ENCODE peak calls at places on chromosomes 1 and 21, in eight cellular contexts. O is stomach; N is psoas muscle; V is neural progenitor cell; Q is Peyer's patch; R is CD4-positive, alpha-beta T cell; S is thoracic aorta; A is lung. D is an unnamed sample.

GRCh38 chr1:208528577-208529240 is 284.5 kb upstream of the PLXNA2 start:
- DNase-seq in O (no peak), N (no peak), V (no peak), Q (no peak), R (no peak), S (no peak), A (peak; percentile 27), D (no peak)

GRCh38 chr1:84083321-84083720 is 60.8 kb upstream of the PRKACB start:
- DNase-seq in O (no peak), N (no peak), V (no peak), Q (no peak), R (no peak), S (no peak), A (no peak), D (no peak)

GRCh38 chr1:202343652-202344349 is 2.1 kb upstream of the UBE2T start:
- DNase-seq in O (no peak), N (no peak), V (peak; percentile 66), Q (no peak), R (no peak), S (no peak), A (no peak), D (no peak)

GRCh38 chr1:75123756-75124155 is 10.4 kb upstream of the LHX8 start:
- DNase-seq in O (no peak), N (no peak), V (no peak), Q (no peak), R (no peak), S (no peak), A (no peak), D (no peak)

GRCh38 chr21:36509966-36510742 is 30.2 kb upstream of the CLDN14 start:
- DNase-seq in O (peak; percentile 89), N (no peak), V (no peak), Q (no peak), R (no peak), S (no peak), A (peak; percentile 67), D (peak; percentile 88)

GRCh38 chr1:29272171-29272907 is 36.0 kb downstream of the PTPRU start:
- DNase-seq in O (peak; percentile 13), N (no peak), V (peak; percentile 65), Q (no peak), R (no peak), S (no peak), A (no peak), D (no peak)

GRCh38 chr1:109643385-109644230 is 12.3 kb upstream of the GSTM4 start:
- DNase-seq in O (peak; percentile 90), N (peak; percentile 85), V (peak; percentile 92), Q (peak; percentile 83), R (peak; percentile 82), S (no peak), A (peak; percentile 88), D (peak; percentile 85)

GRCh38 chr1:3658231-3658615 is 5.9 kb downstream of the TP73 start:
- DNase-seq in O (no peak), N (no peak), V (no peak), Q (no peak), R (no peak), S (no peak), A (no peak), D (peak; percentile 10)

GRCh38 chr21:26118928-26119540 is 51.5 kb downstream of the APP start:
- DNase-seq in O (no peak), N (no peak), V (no peak), Q (no peak), R (no peak), S (no peak), A (no peak), D (no peak)

GRCh38 chr1:247146671-247147070 is 25.1 kb downstream of the ZNF124 start:
- DNase-seq in O (no peak), N (no peak), V (peak; percentile 3), Q (no peak), R (no peak), S (no peak), A (no peak), D (no peak)

GRCh38 chr1:247147781-247148180 is 24.0 kb downstream of the ZNF124 start:
- DNase-seq in O (no peak), N (no peak), V (no peak), Q (no peak), R (no peak), S (no peak), A (no peak), D (no peak)

DNA sequence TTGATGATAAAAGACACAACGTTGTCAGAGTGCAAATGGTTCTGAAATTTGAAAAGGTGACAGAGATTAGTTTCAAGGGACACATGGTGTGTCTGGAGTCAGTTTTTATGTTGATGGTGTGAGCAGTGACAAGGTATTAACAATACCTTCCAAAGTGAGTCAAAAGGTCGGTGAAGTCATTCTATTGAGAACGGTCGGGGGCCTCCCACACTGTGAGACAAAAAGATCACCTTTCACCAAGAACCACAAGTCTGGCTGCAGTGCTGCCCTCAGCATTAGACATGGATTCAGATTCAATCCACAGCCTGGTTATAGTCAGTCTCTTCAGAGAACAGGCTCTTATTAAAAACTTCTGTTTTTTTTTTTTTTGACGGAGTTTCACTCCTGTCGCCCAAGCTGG is 26.5 kb downstream of the ZNF124 start:
- DNase-seq in O (no peak), N (no peak), V (no peak), Q (no peak), R (no peak), S (no peak), A (no peak), D (no peak)
- H3K9me3 ChIP-seq in O (peaks cover 99% of the 10 kb centered on the region), N (peaks cover 53% of the 10 kb centered on the region), V (no peaks in the 10 kb centered on the region), Q (peaks cover 24% of the 10 kb centered on the region), R (peaks cover 92% of the 10 kb centered on the region), S (peaks cover 80% of the 10 kb centered on the region), A (peaks cover 10% of the 10 kb centered on the region), D (peaks cover 80% of the 10 kb centered on the region)

DNA sequence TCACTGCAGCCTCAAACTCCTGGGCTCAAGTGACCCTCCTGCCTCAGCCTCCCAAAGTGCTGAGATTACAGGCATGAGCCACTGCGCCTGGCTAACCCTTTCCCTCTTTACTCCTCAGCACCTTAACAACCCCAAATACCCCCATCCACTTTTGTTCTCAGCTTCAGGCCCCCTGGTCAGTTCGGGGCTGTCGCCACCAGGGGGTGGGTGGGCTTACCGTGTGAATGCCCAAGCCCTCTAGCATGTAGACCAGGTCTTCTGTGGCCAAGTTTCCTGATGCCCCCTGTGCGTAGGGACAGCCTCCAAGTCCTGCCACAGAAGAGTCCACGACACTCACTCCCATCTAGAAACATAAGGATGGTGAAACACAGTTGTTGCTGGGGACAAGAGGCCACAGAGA is 3.6 kb upstream of the GALE start:
- DNase-seq in O (no peak), N (no peak), V (no peak), Q (no peak), R (no peak), S (no peak), A (no peak), D (no peak)
- TF ChIP-seq CTCF in O (no peak), N (no peak), V (no peak), Q (no peak), R (no peak), S (no peak), A (no peak), D (no peak)

GRCh38 chr1:58763214-58763613 is 20.6 kb downstream of the JUN start:
- DNase-seq in O (no peak), N (no peak), V (no peak), Q (no peak), R (no peak), S (no peak), A (no peak), D (no peak)
- H3K9me3 ChIP-seq in O (no peaks in the 10 kb centered on the region), N (no peaks in the 10 kb centered on the region), V (no peaks in the 10 kb centered on the region), Q (no peaks in the 10 kb centered on the region), R (no peaks in the 10 kb centered on the region), S (no peaks in the 10 kb centered on the region), A (no peaks in the 10 kb centered on the region), D (no peaks in the 10 kb centered on the region)

GRCh38 chr1:214823311-214824117 is 220.5 kb downstream of the CENPF start:
- DNase-seq in O (no peak), N (no peak), V (no peak), Q (no peak), R (no peak), S (no peak), A (no peak), D (no peak)
- TF ChIP-seq CTCF in O (no peak), N (no peak), V (peak; percentile 33), Q (no peak), R (no peak), S (no peak), A (no peak), D (no peak)

GRCh38 chr21:15531986-15532385 is 197.8 kb upstream of the USP25 start:
- DNase-seq in O (no peak), N (no peak), V (no peak), Q (no peak), R (no peak), S (no peak), A (no peak), D (no peak)
- H3K9me3 ChIP-seq in O (no peaks in the 10 kb centered on the region), N (no peaks in the 10 kb centered on the region), V (no peaks in the 10 kb centered on the region), Q (no peaks in the 10 kb centered on the region), R (no peaks in the 10 kb centered on the region), S (no peaks in the 10 kb centered on the region), A (no peaks in the 10 kb centered on the region), D (no peaks in the 10 kb centered on the region)

GRCh38 chr1:91885716-91886506 is at the start of gene TGFBR3:
- DNase-seq in O (peak; percentile 75), N (peak; percentile 93), V (peak; percentile 90), Q (peak; percentile 53), R (peak; percentile 60), S (peak; percentile 52), A (peak; percentile 89), D (peak; percentile 82)
- TF ChIP-seq CTCF in O (peak; percentile 32), N (peak; percentile 55), V (peak; percentile 29), Q (no peak), R (peak; percentile 35), S (peak; percentile 61), A (no peak), D (peak; percentile 59)

GRCh38 chr21:19490481-19490880 is 1086.9 kb upstream of the TMPRSS15 start:
- DNase-seq in O (peak; percentile 58), N (no peak), V (no peak), Q (no peak), R (no peak), S (no peak), A (no peak), D (no peak)
- H3K9me3 ChIP-seq in O (peaks cover 8% of the 10 kb centered on the region), N (no peaks in the 10 kb centered on the region), V (no peaks in the 10 kb centered on the region), Q (no peaks in the 10 kb centered on the region), R (no peaks in the 10 kb centered on the region), S (no peaks in the 10 kb centered on the region), A (no peaks in the 10 kb centered on the region), D (peaks cover 6% of the 10 kb centered on the region)

DNA sequence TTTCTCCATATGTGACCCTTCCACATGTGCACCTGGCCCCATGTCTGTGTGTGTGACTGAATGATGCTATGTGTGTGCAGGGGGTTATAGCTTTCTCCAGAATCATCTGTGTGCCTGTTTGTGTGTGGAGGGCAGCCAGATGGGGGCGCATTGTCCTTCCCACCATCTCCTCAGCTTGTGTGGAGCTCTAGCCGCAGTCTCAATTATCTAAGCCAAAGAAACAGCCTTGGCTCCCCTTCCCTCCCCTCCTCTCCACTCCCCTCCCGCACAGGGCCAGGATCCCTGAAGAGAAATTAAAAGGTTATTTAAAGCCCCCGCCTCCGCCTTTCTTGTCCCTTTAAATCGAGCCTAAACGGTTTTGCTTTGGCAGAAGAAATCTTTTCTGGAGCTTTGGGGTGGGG is 1.8 kb upstream of the DMBX1 start:
- DNase-seq in O (no peak), N (no peak), V (peak; percentile 90), Q (no peak), R (no peak), S (no peak), A (no peak), D (no peak)
- TF ChIP-seq CTCF in O (no peak), N (no peak), V (peak; percentile 65), Q (no peak), R (no peak), S (no peak), A (no peak), D (no peak)

GRCh38 chr1:244876228-244876910 is 12.0 kb upstream of the HNRNPU start:
- DNase-seq in O (no peak), N (no peak), V (no peak), Q (no peak), R (no peak), S (no peak), A (no peak), D (no peak)
- H3K9me3 ChIP-seq in O (no peaks in the 10 kb centered on the region), N (no peaks in the 10 kb centered on the region), V (no peaks in the 10 kb centered on the region), Q (no peaks in the 10 kb centered on the region), R (no peaks in the 10 kb centered on the region), S (no peaks in the 10 kb centered on the region), A (no peaks in the 10 kb centered on the region), D (no peaks in the 10 kb centered on the region)

D was measured in breast epithelium.